ENCODE peak calls at places on chromosomes 2 and 18, in six cellular contexts. One of them, this sample, is unnamed.
A peak's percentile ranks its signal among the peaks of the same experiment; 100 is the strongest.

GRCh38 chr2:207635468-207636200 is 10.4 kb upstream of the METTL21A start:
- DNase-seq in small intestine: no peak
- DNase-seq in NCI-H2081: no peak
- DNase-seq in Right ventricle myocardium inferior: no peak
- DNase-seq in adrenal gland: no peak
- DNase-seq in RWPE1: peak; percentile 75
- DNase-seq in this sample: peak; percentile 66

GRCh38 chr2:217038001-217038400 is 178.1 kb upstream of the TNP1 start:
- DNase-seq in small intestine: no peak
- DNase-seq in NCI-H2081: no peak
- DNase-seq in Right ventricle myocardium inferior: no peak
- DNase-seq in adrenal gland: no peak
- DNase-seq in RWPE1: no peak
- DNase-seq in this sample: peak; percentile 10

GRCh38 chr2:137921062-137921461 is 43.2 kb upstream of the HNMT start:
- DNase-seq in small intestine: no peak
- DNase-seq in NCI-H2081: no peak
- DNase-seq in Right ventricle myocardium inferior: no peak
- DNase-seq in adrenal gland: peak; percentile 11
- DNase-seq in RWPE1: no peak
- DNase-seq in this sample: no peak

GRCh38 chr18:69998523-69998987 is 50.9 kb upstream of the CD226 start:
- DNase-seq in small intestine: no peak
- DNase-seq in NCI-H2081: no peak
- DNase-seq in Right ventricle myocardium inferior: no peak
- DNase-seq in adrenal gland: no peak
- DNase-seq in RWPE1: no peak
- DNase-seq in this sample: no peak

GRCh38 chr18:28716321-28716720 is 539.4 kb upstream of the CDH2 start:
- DNase-seq in small intestine: no peak
- DNase-seq in NCI-H2081: no peak
- DNase-seq in Right ventricle myocardium inferior: no peak
- DNase-seq in adrenal gland: no peak
- DNase-seq in RWPE1: no peak
- DNase-seq in this sample: no peak

GRCh38 chr2:167190053-167190452 is 301.8 kb downstream of the XIRP2 start:
- DNase-seq in small intestine: no peak
- DNase-seq in NCI-H2081: peak; percentile 36
- DNase-seq in Right ventricle myocardium inferior: no peak
- DNase-seq in adrenal gland: no peak
- DNase-seq in RWPE1: peak; percentile 5
- DNase-seq in this sample: no peak

GRCh38 chr2:102069311-102069974 is 73.1 kb upstream of the IL1R1 start:
- DNase-seq in small intestine: no peak
- DNase-seq in NCI-H2081: no peak
- DNase-seq in Right ventricle myocardium inferior: no peak
- DNase-seq in adrenal gland: no peak
- DNase-seq in RWPE1: no peak
- DNase-seq in this sample: no peak

GRCh38 chr2:238238766-238239551 is 879 bp downstream of the HES6 start:
- DNase-seq in small intestine: peak; percentile 45
- DNase-seq in NCI-H2081: peak; percentile 28
- DNase-seq in Right ventricle myocardium inferior: no peak
- DNase-seq in adrenal gland: peak; percentile 41
- DNase-seq in RWPE1: no peak
- DNase-seq in this sample: no peak

GRCh38 chr2:180012523-180012922 is 5.4 kb upstream of the CWC22 start:
- DNase-seq in small intestine: peak; percentile 16
- DNase-seq in NCI-H2081: no peak
- DNase-seq in Right ventricle myocardium inferior: no peak
- DNase-seq in adrenal gland: no peak
- DNase-seq in RWPE1: peak; percentile 76
- DNase-seq in this sample: peak; percentile 67

GRCh38 chr2:189144700-189145211 is 34.8 kb downstream of the COL5A2 start:
- DNase-seq in small intestine: no peak
- DNase-seq in NCI-H2081: no peak
- DNase-seq in Right ventricle myocardium inferior: no peak
- DNase-seq in adrenal gland: no peak
- DNase-seq in RWPE1: no peak
- DNase-seq in this sample: no peak

GRCh38 chr2:238869293-238870124 is 21.6 kb downstream of the TWIST2 start:
- DNase-seq in small intestine: no peak
- DNase-seq in NCI-H2081: no peak
- DNase-seq in Right ventricle myocardium inferior: no peak
- DNase-seq in adrenal gland: no peak
- DNase-seq in RWPE1: no peak
- DNase-seq in this sample: no peak

GRCh38 chr2:41941831-41942230 is 106.0 kb upstream of the PKDCC start:
- DNase-seq in small intestine: no peak
- DNase-seq in NCI-H2081: no peak
- DNase-seq in Right ventricle myocardium inferior: no peak
- DNase-seq in adrenal gland: no peak
- DNase-seq in RWPE1: no peak
- DNase-seq in this sample: no peak

GRCh38 chr2:239121600-239122012 is 273.7 kb downstream of the TWIST2 start:
- DNase-seq in small intestine: no peak
- DNase-seq in NCI-H2081: no peak
- DNase-seq in Right ventricle myocardium inferior: no peak
- DNase-seq in adrenal gland: no peak
- DNase-seq in RWPE1: no peak
- DNase-seq in this sample: no peak

GRCh38 chr2:109726666-109727270 is 67.3 kb upstream of the RGPD5 start:
- DNase-seq in small intestine: peak; percentile 82
- DNase-seq in NCI-H2081: no peak
- DNase-seq in Right ventricle myocardium inferior: no peak
- DNase-seq in adrenal gland: no peak
- DNase-seq in RWPE1: no peak
- DNase-seq in this sample: no peak

This sample was measured in epithelial cell of prostate.